ENCODE peak calls at places on chromosomes 6 and 20, in four cellular contexts. One of them, this sample, is unnamed.

GRCh38 chr6:38378801-38379200 is 260.9 kb downstream of the BTBD9 start:
- DNase-seq in H1: no peak
- DNase-seq in HCT116: no peak
- DNase-seq in GM12878: no peak
- DNase-seq in this sample: no peak

GRCh38 chr6:136962661-136963060 is 40.6 kb downstream of the SLC35D3 start:
- DNase-seq in H1: no peak
- DNase-seq in GM12878: no peak
- DNase-seq in HCT116: no peak
- DNase-seq in this sample: no peak

GRCh38 chr20:13290724-13291123 is 69.7 kb downstream of the ISM1 start:
- DNase-seq in H1: no peak
- DNase-seq in HCT116: no peak
- DNase-seq in GM12878: no peak
- DNase-seq in this sample: no peak

GRCh38 chr6:143078468-143079324 is 18.0 kb downstream of the AIG1 start:
- DNase-seq in HCT116: no peak
- DNase-seq in GM12878: no peak
- DNase-seq in H1: no peak
- DNase-seq in this sample: no peak

GRCh38 chr20:46894579-46894958 is at the start of gene EYA2:
- DNase-seq in GM12878: no peak
- DNase-seq in HCT116: no peak
- DNase-seq in H1: no peak
- DNase-seq in this sample: no peak

GRCh38 chr6:166032366-166033171 is 135.1 kb downstream of the TBXT start:
- DNase-seq in H1: no peak
- DNase-seq in GM12878: no peak
- DNase-seq in HCT116: peak
- DNase-seq in this sample: no peak

GRCh38 chr20:47379433-47380150 is 23.1 kb upstream of the ZMYND8 start:
- DNase-seq in H1: no peak
- DNase-seq in HCT116: no peak
- DNase-seq in GM12878: no peak
- DNase-seq in this sample: peak

GRCh38 chr20:48538058-48538825 is 289.6 kb downstream of the PREX1 start:
- DNase-seq in H1: peak
- DNase-seq in GM12878: no peak
- DNase-seq in HCT116: peak
- DNase-seq in this sample: no peak

GRCh38 chr6:42790549-42791181 is 8.8 kb downstream of the BICRAL start:
- DNase-seq in GM12878: no peak
- DNase-seq in H1: no peak
- DNase-seq in HCT116: no peak
- DNase-seq in this sample: no peak

GRCh38 chr6:42795651-42796050 is 13.8 kb downstream of the BICRAL start:
- DNase-seq in HCT116: no peak
- DNase-seq in GM12878: no peak
- DNase-seq in H1: no peak
- DNase-seq in this sample: no peak

GRCh38 chr6:42796171-42796570 is 14.3 kb downstream of the BICRAL start:
- DNase-seq in HCT116: no peak
- DNase-seq in H1: no peak
- DNase-seq in GM12878: no peak
- DNase-seq in this sample: no peak

GRCh38 chr6:42788671-42789070 is 6.8 kb downstream of the BICRAL start:
- DNase-seq in GM12878: no peak
- DNase-seq in H1: no peak
- DNase-seq in HCT116: no peak
- DNase-seq in this sample: no peak

DNA sequence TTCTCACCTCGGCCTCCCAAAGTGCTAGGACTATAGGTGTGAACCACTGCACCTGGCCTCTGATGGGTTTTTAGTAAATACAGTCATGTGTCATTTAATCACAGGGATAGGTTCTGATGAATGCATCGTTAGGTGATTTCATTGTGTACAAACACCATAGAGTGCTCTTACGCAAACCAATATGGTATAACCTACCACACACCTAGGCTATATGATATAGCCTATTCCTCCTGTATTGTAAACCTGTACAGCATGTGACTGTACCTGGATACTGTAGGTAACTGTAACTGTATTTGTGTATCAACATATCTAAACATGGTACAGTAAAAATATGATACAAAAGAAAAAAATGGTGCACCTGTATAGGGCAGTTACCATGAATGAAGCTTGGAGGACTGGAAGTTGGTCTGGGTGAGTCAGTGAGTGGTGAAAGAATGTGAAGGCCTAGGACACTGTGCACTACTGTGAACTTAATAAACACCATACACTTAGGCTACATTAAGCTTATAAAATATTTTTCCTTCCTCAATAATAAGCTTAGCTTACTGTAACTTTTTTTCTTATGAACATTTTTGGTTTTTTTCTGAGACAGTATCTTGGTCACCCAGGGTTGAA is 10.0 kb downstream of the BICRAL start:
- DNase-seq in GM12878: no peak
- DNase-seq in HCT116: no peak
- DNase-seq in H1: no peak
- DNase-seq in this sample: no peak
- TF ChIP-seq EGR1 in GM12878: no peak
- TF ChIP-seq EGR1 in HCT116: no peak
- TF ChIP-seq EGR1 in H1: no peak
- TF ChIP-seq EGR1 in this sample: no peak

GRCh38 chr20:33944914-33945313 is 48.8 kb upstream of the RALY start:
- DNase-seq in GM12878: no peak
- DNase-seq in H1: no peak
- DNase-seq in HCT116: no peak
- DNase-seq in this sample: no peak

GRCh38 chr20:33936651-33937050 is 57.1 kb upstream of the RALY start:
- DNase-seq in GM12878: no peak
- DNase-seq in HCT116: no peak
- DNase-seq in H1: no peak
- DNase-seq in this sample: no peak

GRCh38 chr20:33945391-33946079 is 48.2 kb upstream of the RALY start:
- DNase-seq in H1: no peak
- DNase-seq in GM12878: no peak
- DNase-seq in HCT116: no peak
- DNase-seq in this sample: no peak

DNA sequence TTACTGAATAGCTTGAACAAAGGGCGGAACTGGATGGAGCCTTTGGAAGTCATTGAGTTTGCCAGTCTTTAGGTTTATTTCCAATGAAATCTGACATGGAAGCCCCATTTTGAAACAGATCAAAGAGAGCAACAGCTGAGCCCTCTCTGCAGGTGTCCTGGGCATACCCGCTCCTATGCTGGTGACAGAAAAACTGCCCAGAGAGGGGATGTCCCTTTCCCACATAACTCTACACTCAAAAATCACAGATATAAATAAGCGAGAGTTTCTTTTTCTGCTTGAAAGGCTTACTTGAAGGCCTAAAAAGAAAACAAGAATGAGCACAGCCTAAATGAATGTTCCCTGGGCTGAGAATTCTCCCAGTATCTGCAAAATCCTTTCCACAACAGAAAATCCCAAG is 53.0 kb upstream of the RALY start:
- DNase-seq in H1: no peak
- DNase-seq in HCT116: no peak
- DNase-seq in GM12878: no peak
- DNase-seq in this sample: no peak
- TF ChIP-seq EGR1 in H1: no peak
- TF ChIP-seq EGR1 in HCT116: no peak
- TF ChIP-seq EGR1 in GM12878: no peak
- TF ChIP-seq EGR1 in this sample: no peak

GRCh38 chr6:56339524-56339923 is 92.1 kb upstream of the COL21A1 start:
- DNase-seq in GM12878: no peak
- DNase-seq in HCT116: no peak
- DNase-seq in H1: no peak
- DNase-seq in this sample: no peak

GRCh38 chr6:56347526-56347925 is 100.1 kb upstream of the COL21A1 start:
- DNase-seq in GM12878: no peak
- DNase-seq in H1: no peak
- DNase-seq in HCT116: no peak
- DNase-seq in this sample: no peak

GRCh38 chr6:56345539-56346090 is 98.2 kb upstream of the COL21A1 start:
- DNase-seq in HCT116: no peak
- DNase-seq in H1: no peak
- DNase-seq in GM12878: no peak
- DNase-seq in this sample: no peak

GRCh38 chr6:56346958-56347357 is 99.6 kb upstream of the COL21A1 start:
- DNase-seq in H1: no peak
- DNase-seq in HCT116: no peak
- DNase-seq in GM12878: no peak
- DNase-seq in this sample: no peak

DNA sequence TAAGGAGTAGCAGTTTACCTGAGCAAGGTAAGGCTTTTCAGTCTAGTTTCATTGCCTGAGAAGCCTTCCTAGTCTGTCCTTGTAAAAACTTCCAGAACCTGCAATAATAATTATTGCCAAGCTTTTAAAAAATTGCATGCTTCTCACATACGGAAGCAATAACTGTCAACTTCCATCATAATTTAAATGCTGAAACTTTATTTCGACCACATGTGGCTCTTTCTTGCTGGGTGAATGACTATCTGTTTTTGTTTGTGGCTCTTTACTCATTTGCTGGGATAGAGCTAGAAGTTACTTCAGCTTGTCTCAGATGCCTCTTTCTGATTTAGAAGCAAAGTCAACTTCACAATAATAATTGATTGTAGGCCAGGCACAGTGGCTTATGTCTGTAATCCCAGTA is 95.9 kb upstream of the COL21A1 start:
- DNase-seq in GM12878: no peak
- DNase-seq in H1: no peak
- DNase-seq in HCT116: no peak
- DNase-seq in this sample: no peak
- TF ChIP-seq EGR1 in GM12878: no peak
- TF ChIP-seq EGR1 in H1: no peak
- TF ChIP-seq EGR1 in HCT116: no peak
- TF ChIP-seq EGR1 in this sample: no peak

GRCh38 chr6:112362027-112362795 is 15.1 kb downstream of the RFPL4B start:
- DNase-seq in H1: no peak
- DNase-seq in GM12878: no peak
- DNase-seq in HCT116: no peak
- DNase-seq in this sample: no peak

GRCh38 chr6:112356994-112357393 is 9.9 kb downstream of the RFPL4B start:
- DNase-seq in H1: no peak
- DNase-seq in GM12878: no peak
- DNase-seq in HCT116: no peak
- DNase-seq in this sample: no peak

GRCh38 chr6:112352607-112353006 is 5.5 kb downstream of the RFPL4B start:
- DNase-seq in HCT116: no peak
- DNase-seq in H1: no peak
- DNase-seq in GM12878: no peak
- DNase-seq in this sample: no peak

GRCh38 chr6:112360498-112360897 is 13.4 kb downstream of the RFPL4B start:
- DNase-seq in HCT116: no peak
- DNase-seq in H1: no peak
- DNase-seq in GM12878: no peak
- DNase-seq in this sample: no peak

GRCh38 chr6:112357801-112358200 is 10.7 kb downstream of the RFPL4B start:
- DNase-seq in HCT116: no peak
- DNase-seq in H1: no peak
- DNase-seq in GM12878: no peak
- DNase-seq in this sample: no peak
- TF ChIP-seq EGR1 in HCT116: no peak
- TF ChIP-seq EGR1 in H1: no peak
- TF ChIP-seq EGR1 in GM12878: no peak
- TF ChIP-seq EGR1 in this sample: no peak

DNA sequence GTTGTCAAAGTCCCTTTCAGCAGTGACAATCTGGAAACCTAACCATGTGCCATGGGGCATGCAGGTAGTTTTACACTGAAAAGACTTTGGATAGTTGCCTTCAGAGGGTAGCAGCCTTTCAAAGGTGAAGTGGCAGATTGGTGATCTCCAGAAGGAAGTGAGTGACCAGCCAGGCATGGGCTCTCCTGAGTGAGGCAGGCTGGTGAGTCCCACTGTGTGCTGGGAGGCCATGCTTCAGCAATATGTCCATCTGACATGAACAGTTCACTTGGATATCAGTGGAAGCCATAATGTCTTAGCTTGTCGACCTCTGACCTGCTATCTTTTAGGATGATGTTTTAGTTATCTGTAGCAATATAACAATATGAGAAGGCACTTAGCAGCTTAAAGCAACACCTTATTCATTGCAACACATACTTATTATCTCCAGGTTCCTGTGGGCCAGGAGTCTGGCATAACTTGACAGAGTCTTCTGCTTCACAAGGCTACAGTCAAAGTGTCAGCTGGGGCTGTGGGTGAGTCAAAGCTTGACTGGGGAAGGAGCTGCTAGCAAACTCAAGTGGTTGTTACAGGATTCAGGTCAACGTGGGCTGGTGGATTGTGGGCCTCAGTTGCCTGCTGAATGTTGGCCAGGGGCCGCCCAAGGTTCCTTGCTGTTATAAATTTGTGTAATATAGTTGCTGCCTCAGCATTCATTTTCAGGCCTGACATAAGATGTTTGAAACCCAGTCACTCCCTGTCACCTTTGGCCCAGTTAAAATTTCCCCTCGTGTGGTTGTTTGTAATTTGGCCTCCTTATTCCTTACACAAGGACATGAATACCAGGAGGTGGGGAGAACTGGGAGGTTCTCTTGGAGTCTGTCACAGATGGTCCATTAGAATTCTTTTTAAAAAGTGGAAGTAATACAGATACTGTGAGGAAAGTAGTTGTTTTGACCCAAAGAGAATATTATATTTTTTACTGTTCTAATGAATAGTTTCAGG is 100.2 kb downstream of the UST start:
- DNase-seq in HCT116: no peak
- DNase-seq in GM12878: no peak
- DNase-seq in H1: no peak
- DNase-seq in this sample: no peak
- TF ChIP-seq EGR1 in HCT116: no peak
- TF ChIP-seq EGR1 in GM12878: no peak
- TF ChIP-seq EGR1 in H1: no peak
- TF ChIP-seq EGR1 in this sample: no peak

GRCh38 chr6:23655502-23655901 is 470.5 kb upstream of the NRSN1 start:
- DNase-seq in HCT116: no peak
- DNase-seq in GM12878: no peak
- DNase-seq in H1: no peak
- DNase-seq in this sample: no peak

GRCh38 chr6:23647045-23647444 is 479.0 kb upstream of the NRSN1 start:
- DNase-seq in H1: no peak
- DNase-seq in GM12878: no peak
- DNase-seq in HCT116: no peak
- DNase-seq in this sample: no peak

GRCh38 chr6:23654745-23655144 is 471.3 kb upstream of the NRSN1 start:
- DNase-seq in GM12878: no peak
- DNase-seq in H1: no peak
- DNase-seq in HCT116: no peak
- DNase-seq in this sample: no peak

GRCh38 chr6:23656257-23656731 is 469.7 kb upstream of the NRSN1 start:
- DNase-seq in GM12878: no peak
- DNase-seq in H1: no peak
- DNase-seq in HCT116: no peak
- DNase-seq in this sample: no peak

GRCh38 chr6:23650676-23651075 is 475.3 kb upstream of the NRSN1 start:
- DNase-seq in GM12878: no peak
- DNase-seq in HCT116: no peak
- DNase-seq in H1: no peak
- DNase-seq in this sample: no peak
- TF ChIP-seq EGR1 in GM12878: no peak
- TF ChIP-seq EGR1 in HCT116: no peak
- TF ChIP-seq EGR1 in H1: no peak
- TF ChIP-seq EGR1 in this sample: no peak

This sample was measured in K562.